ENCODE peak calls at places on chromosomes 1 and 21, in nine cellular contexts. U, J, G, P, Q, X, W, F and C are unnamed samples.
A peak's percentile ranks its signal among the peaks of the same experiment; 100 is the strongest.

GRCh38 chr21:43696214-43696613 is 22.7 kb upstream of the PDXK start:
- DNase-seq in F (no peak), U (no peak), W (no peak), Q (no peak), X (no peak), G (no peak), J (no peak), P (no peak), C (no peak)

GRCh38 chr1:71835442-71835813 is 446.9 kb downstream of the NEGR1 start:
- DNase-seq in Q (no peak), U (no peak), W (no peak), G (no peak), X (no peak), P (no peak), F (no peak), J (no peak), C (no peak)

GRCh38 chr1:168783831-168784230 is 54.8 kb upstream of the DPT start:
- DNase-seq in G (no peak), Q (no peak), X (no peak), U (no peak), F (no peak), J (no peak), W (no peak), P (no peak), C (no peak)

GRCh38 chr1:85884372-85885035 is 176.3 kb upstream of the ZNHIT6 start:
- DNase-seq in G (no peak), P (no peak), U (peak; percentile 22), Q (peak; percentile 8), J (peak; percentile 45), F (no peak), X (no peak), W (no peak), C (peak; percentile 40)

GRCh38 chr1:173020138-173020742 is 30.5 kb downstream of the TNFSF18 start:
- DNase-seq in J (no peak), W (no peak), U (no peak), P (no peak), F (no peak), X (no peak), G (no peak), Q (no peak), C (no peak)

GRCh38 chr1:16422041-16422440 is 15.2 kb downstream of the SPATA21 start:
- DNase-seq in Q (no peak), F (no peak), U (no peak), G (no peak), P (no peak), J (no peak), X (no peak), W (no peak), C (no peak)

GRCh38 chr1:184563308-184563707 is 176.5 kb downstream of the C1orf21 start:
- DNase-seq in F (no peak), G (peak; percentile 16), J (no peak), X (no peak), U (peak; percentile 59), Q (no peak), P (no peak), W (no peak), C (peak; percentile 47)

GRCh38 chr21:38824124-38824822 is 18.5 kb downstream of the ETS2 start:
- DNase-seq in J (no peak), G (no peak), Q (no peak), P (peak; percentile 63), X (no peak), U (no peak), W (no peak), F (no peak), C (no peak)

GRCh38 chr1:21822349-21822748 is 10.3 kb downstream of the LDLRAD2 start:
- DNase-seq in G (no peak), Q (peak; percentile 80), U (no peak), X (no peak), F (no peak), W (no peak), P (no peak), J (no peak), C (no peak)

GRCh38 chr1:176471338-176472121 is 8.6 kb downstream of the PAPPA2 start:
- DNase-seq in P (no peak), X (no peak), G (no peak), J (no peak), U (no peak), Q (no peak), F (no peak), W (no peak), C (no peak)

GRCh38 chr1:206866062-206866461 is 639 bp downstream of the IL20 start:
- DNase-seq in Q (no peak), X (no peak), G (no peak), F (no peak), W (no peak), J (peak; percentile 88), P (no peak), U (no peak), C (peak; percentile 17)